ENCODE peak calls at places on chromosomes 16 and 17, in ten cellular contexts. R is heart left ventricle, A is upper lobe of right lung, S is mammary epithelial cell, J is aorta, K is BE2C, Y is A549, I is HCT116, Z is neural progenitor cell, U is thoracic aorta. W is an unnamed sample. For H3K4me1, the result is how much of the 10 kb centered on the place peaks cover.

GRCh38 chr17:35046740-35047283 is 16.7 kb downstream of the RFFL start:
- DNase-seq in R (no peak), A (no peak), S (no peak), J (no peak), K (peak), Y (no peak), I (no peak), Z (peak), U (no peak), W (no peak)

GRCh38 chr16:24921229-24921628 is 75.5 kb downstream of the SLC5A11 start:
- DNase-seq in R (no peak), A (no peak), S (no peak), J (no peak), K (no peak), Y (no peak), I (no peak), Z (no peak), U (no peak), W (no peak)

GRCh38 chr17:83091257-83092141 is 12.1 kb downstream of the METRNL start:
- DNase-seq in R (no peak), A (peak), S (no peak), J (no peak), K (no peak), Y (no peak), I (no peak), Z (no peak), U (no peak), W (no peak)

GRCh38 chr16:21638573-21638975 is 13.8 kb downstream of the IGSF6 start:
- DNase-seq in R (no peak), A (no peak), S (peak), J (no peak), K (no peak), Y (no peak), I (no peak), Z (no peak), U (no peak), W (no peak)

GRCh38 chr16:23670137-23670776 is 8.4 kb upstream of the PLK1 start:
- DNase-seq in R (no peak), A (no peak), S (peak), J (no peak), K (no peak), Y (no peak), I (no peak), Z (no peak), U (no peak), W (no peak)

GRCh38 chr17:78144736-78145641 is 1.2 kb upstream of the C17orf99 start:
- DNase-seq in R (no peak), A (peak), S (no peak), J (peak), K (peak), Y (no peak), I (no peak), Z (no peak), U (no peak), W (peak)

GRCh38 chr16:48511716-48512115 is 98.3 kb downstream of the N4BP1 start:
- DNase-seq in R (no peak), A (no peak), S (peak), J (no peak), K (no peak), Y (no peak), I (no peak), Z (no peak), U (no peak), W (peak)

GRCh38 chr17:40532520-40533253 is 31.3 kb upstream of the TNS4 start:
- DNase-seq in R (no peak), A (no peak), S (no peak), J (no peak), K (no peak), Y (no peak), I (no peak), Z (no peak), U (no peak), W (peak)

GRCh38 chr16:21643787-21644186 is 8.6 kb downstream of the IGSF6 start:
- DNase-seq in R (no peak), A (no peak), S (no peak), J (no peak), K (no peak), Y (no peak), I (no peak), Z (no peak), U (no peak), W (no peak)

GRCh38 chr16:83393196-83393981 is 414.4 kb upstream of the HSBP1 start:
- DNase-seq in R (no peak), A (no peak), S (no peak), J (no peak), K (no peak), Y (no peak), I (no peak), Z (peak), U (peak), W (no peak)

GRCh38 chr17:48129981-48130380 is 22.4 kb downstream of the SNX11 start:
- DNase-seq in R (no peak), A (no peak), S (no peak), J (no peak), K (peak), Y (no peak), I (no peak), Z (peak), U (no peak), W (no peak)

GRCh38 chr17:12134101-12134500 is 113.4 kb downstream of the MAP2K4 start:
- DNase-seq in R (no peak), A (no peak), S (no peak), J (no peak), K (no peak), Y (no peak), I (no peak), Z (no peak), U (no peak), W (no peak)

GRCh38 chr17:12133183-12133582 is 112.5 kb downstream of the MAP2K4 start:
- DNase-seq in R (no peak), A (no peak), S (no peak), J (no peak), K (no peak), Y (no peak), I (no peak), Z (no peak), U (no peak), W (no peak)

GRCh38 chr17:12136646-12137045 is 116.0 kb downstream of the MAP2K4 start:
- DNase-seq in R (no peak), A (no peak), S (no peak), J (no peak), K (no peak), Y (no peak), I (no peak), Z (no peak), U (no peak), W (no peak)

GRCh38 chr17:12136243-12136642 is 115.6 kb downstream of the MAP2K4 start:
- DNase-seq in R (no peak), A (no peak), S (no peak), J (no peak), K (no peak), Y (no peak), I (no peak), Z (no peak), U (no peak), W (no peak)

DNA sequence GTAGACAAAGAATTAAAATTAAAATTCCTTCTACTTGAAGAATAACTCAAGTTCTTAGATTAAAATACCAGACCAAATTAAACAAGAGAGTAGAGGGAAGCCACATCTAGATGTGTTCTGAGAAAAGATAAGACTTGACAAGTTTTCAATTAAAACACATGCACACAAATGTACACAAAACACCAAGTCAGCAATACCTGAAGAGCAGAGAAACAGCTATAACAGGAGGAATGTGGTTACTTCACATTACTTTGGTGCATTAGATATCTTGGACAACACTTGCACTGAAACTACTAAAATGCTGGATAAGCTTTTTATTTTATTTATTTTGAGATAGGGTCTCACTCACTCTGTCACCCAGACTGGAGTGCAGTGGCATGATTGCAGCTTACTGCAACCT is 113.9 kb downstream of the MAP2K4 start:
- DNase-seq in R (no peak), A (no peak), S (no peak), J (no peak), K (no peak), Y (no peak), I (no peak), Z (no peak), U (no peak), W (no peak)
- H3K4me1 ChIP-seq in R (under half), A (under half), S (under half), J (under half), K (under half), Y (under half), I (under half), Z (under half), U (under half), W (under half)

GRCh38 chr16:87794485-87795078 is 28.8 kb upstream of the KLHDC4 start:
- DNase-seq in R (no peak), A (no peak), S (no peak), J (no peak), K (no peak), Y (no peak), I (no peak), Z (no peak), U (no peak), W (no peak)
- H3K4me1 ChIP-seq in R (under half), A (under half), S (under half), J (under half), K (under half), Y (half or more), I (under half), Z (under half), U (under half), W (under half)

GRCh38 chr17:38450699-38451029 is 22.4 kb downstream of the ARHGAP23 start:
- DNase-seq in R (no peak), A (no peak), S (no peak), J (no peak), K (no peak), Y (no peak), I (no peak), Z (no peak), U (no peak), W (no peak)
- H3K4me1 ChIP-seq in R (half or more), A (under half), S (half or more), J (under half), K (under half), Y (half or more), I (half or more), Z (under half), U (under half), W (half or more)

DNA sequence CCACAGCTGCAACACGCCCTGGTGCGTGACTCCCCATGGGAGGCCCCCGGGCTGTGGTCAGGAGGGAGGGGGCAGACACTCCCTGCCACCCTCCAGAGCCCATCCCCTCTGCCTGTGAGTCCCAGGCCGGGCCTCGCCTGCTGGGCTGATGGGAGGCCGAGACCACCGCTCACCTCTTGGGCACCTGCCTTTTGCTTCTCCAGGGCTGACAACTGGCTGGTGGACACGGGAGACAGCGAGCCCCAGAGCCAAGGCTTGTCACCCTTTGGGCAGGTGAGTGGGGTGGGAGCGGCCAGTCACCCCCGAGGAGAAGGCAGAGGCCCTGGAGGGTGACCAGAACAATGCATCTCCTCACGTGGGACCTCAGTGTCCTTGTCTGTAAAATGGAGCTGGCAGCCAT is 20.8 kb downstream of the CHMP1A start:
- DNase-seq in R (no peak), A (no peak), S (no peak), J (no peak), K (no peak), Y (no peak), I (no peak), Z (no peak), U (no peak), W (no peak)
- H3K4me1 ChIP-seq in R (under half), A (under half), S (under half), J (under half), K (under half), Y (under half), I (under half), Z (under half), U (under half), W (under half)

GRCh38 chr17:80855968-80856862 is 135.4 kb upstream of the CHMP6 start:
- DNase-seq in R (no peak), A (no peak), S (peak), J (peak), K (peak), Y (peak), I (peak), Z (no peak), U (peak), W (peak)
- H3K4me1 ChIP-seq in R (under half), A (under half), S (half or more), J (under half), K (under half), Y (under half), I (under half), Z (under half), U (under half), W (under half)